ENCODE peak calls at places on chromosome 16, in seven cellular contexts. Y is stimulated activated CD8-positive, alpha-beta memory T cell treated with anti-CD3 and anti-CD28 coated beads, Interleukin-4, amount 100 ng/mL, for 24 hours; Q is BJ; C is Caki2; F is activated CD4-positive, alpha-beta T cell treated with anti-CD3 and anti-CD28 coated beads for 24 hours; B is kidney tubule cell; J is activated naive CD4-positive, alpha-beta T cell. I is an unnamed sample.

GRCh38 chr16:87138316-87138715 is 178.9 kb downstream of the C16orf95 start:
- DNase-seq in Y (no peak), Q (no peak), C (no peak), F (no peak), B (no peak), J (no peak), I (no peak)

GRCh38 chr16:88809676-88810165 is 2.0 kb downstream of the APRT start:
- DNase-seq in Y (no peak), Q (no peak), C (peak), F (no peak), B (no peak), J (no peak), I (no peak)

GRCh38 chr16:19393226-19394074 is 24.2 kb upstream of the TMC5 start:
- DNase-seq in Y (no peak), Q (no peak), C (peak), F (no peak), B (peak), J (no peak), I (peak)

GRCh38 chr16:70746040-70746707 is 54.8 kb downstream of the VAC14 start:
- DNase-seq in Y (no peak), Q (no peak), C (no peak), F (no peak), B (peak), J (no peak), I (peak)

GRCh38 chr16:2470234-2470601 is 879 bp upstream of the NTN3 start:
- DNase-seq in Y (no peak), Q (no peak), C (no peak), F (no peak), B (no peak), J (no peak), I (no peak)

GRCh38 chr16:383326-384020 is 1.7 kb upstream of the PGAP6 start:
- DNase-seq in Y (no peak), Q (no peak), C (no peak), F (no peak), B (peak), J (no peak), I (no peak)

GRCh38 chr16:29107299-29107698 is 122.4 kb downstream of the LAT start:
- DNase-seq in Y (no peak), Q (no peak), C (no peak), F (no peak), B (no peak), J (no peak), I (no peak)

GRCh38 chr16:74726736-74727135 is 26.1 kb upstream of the MLKL start:
- DNase-seq in Y (peak), Q (no peak), C (no peak), F (peak), B (no peak), J (no peak), I (no peak)

GRCh38 chr16:4272114-4272954 is 489 bp downstream of the TFAP4 start:
- DNase-seq in Y (no peak), Q (no peak), C (peak), F (no peak), B (peak), J (peak), I (no peak)

GRCh38 chr16:10741844-10742243 is 1.8 kb upstream of the NUBP1 start:
- DNase-seq in Y (no peak), Q (no peak), C (no peak), F (no peak), B (no peak), J (no peak), I (no peak)

GRCh38 chr16:48608452-48608851 is 1.5 kb downstream of the N4BP1 start:
- DNase-seq in Y (no peak), Q (no peak), C (no peak), F (no peak), B (no peak), J (no peak), I (no peak)

GRCh38 chr16:83046664-83047063 is 419.9 kb downstream of the CDH13 start:
- DNase-seq in Y (no peak), Q (no peak), C (no peak), F (no peak), B (no peak), J (no peak), I (no peak)

GRCh38 chr16:84446596-84447392 is 57.7 kb downstream of the MEAK7 start:
- DNase-seq in Y (no peak), Q (no peak), C (no peak), F (no peak), B (no peak), J (no peak), I (no peak)

GRCh38 chr16:3095869-3096268 is 3.2 kb downstream of the ZSCAN10 start:
- DNase-seq in Y (peak), Q (no peak), C (no peak), F (no peak), B (no peak), J (peak), I (no peak)

GRCh38 chr16:10121496-10121895 is 60.7 kb downstream of the GRIN2A start:
- DNase-seq in Y (no peak), Q (peak), C (peak), F (no peak), B (peak), J (no peak), I (peak)

GRCh38 chr16:68427649-68428303 is 20.5 kb downstream of the SMPD3 start:
- DNase-seq in Y (no peak), Q (no peak), C (no peak), F (no peak), B (no peak), J (no peak), I (no peak)

GRCh38 chr16:11396241-11397048 is 51.2 kb downstream of the RMI2 start:
- DNase-seq in Y (peak), Q (no peak), C (peak), F (peak), B (peak), J (peak), I (peak)

GRCh38 chr16:47056704-47057630 is 83.5 kb upstream of the DNAJA2 start:
- DNase-seq in Y (no peak), Q (no peak), C (no peak), F (no peak), B (no peak), J (no peak), I (no peak)

GRCh38 chr16:55634193-55634592 is 21.6 kb upstream of the SLC6A2 start:
- DNase-seq in Y (no peak), Q (no peak), C (no peak), F (no peak), B (no peak), J (no peak), I (no peak)

GRCh38 chr16:76879420-76879819 is 311.6 kb upstream of the MON1B start:
- DNase-seq in Y (no peak), Q (no peak), C (no peak), F (no peak), B (no peak), J (no peak), I (no peak)

GRCh38 chr16:23368469-23368868 is 66.4 kb downstream of the SCNN1B start:
- DNase-seq in Y (no peak), Q (no peak), C (peak), F (no peak), B (peak), J (no peak), I (no peak)

GRCh38 chr16:12340151-12340733 is 363.7 kb downstream of the SNX29 start:
- DNase-seq in Y (no peak), Q (peak), C (peak), F (no peak), B (peak), J (no peak), I (peak)

GRCh38 chr16:57284206-57284951 is at the start of gene PLLP:
- DNase-seq in Y (no peak), Q (no peak), C (peak), F (no peak), B (peak), J (peak), I (peak)

GRCh38 chr16:87468550-87468949 is 24.3 kb downstream of the ZCCHC14 start:
- DNase-seq in Y (no peak), Q (no peak), C (no peak), F (no peak), B (no peak), J (no peak), I (no peak)

GRCh38 chr16:87321336-87322107 is 4.3 kb upstream of the C16orf95 start:
- DNase-seq in Y (no peak), Q (no peak), C (no peak), F (no peak), B (no peak), J (no peak), I (no peak)

GRCh38 chr16:69040144-69040909 is 65.1 kb upstream of the HAS3 start:
- DNase-seq in Y (no peak), Q (no peak), C (peak), F (no peak), B (peak), J (no peak), I (peak)

GRCh38 chr16:16021988-16022682 is 72.7 kb downstream of the ABCC1 start:
- DNase-seq in Y (no peak), Q (peak), C (peak), F (no peak), B (peak), J (no peak), I (peak)